ENCODE peak calls at places on chromosomes 12 and 14, in ten cellular contexts. X, M, J, H, L, R, P, Q, I and A are unnamed samples.
A peak's percentile ranks its signal among the peaks of the same experiment; 100 is the strongest.

GRCh38 chr14:88791629-88792571 is 853 bp downstream of the EML5 start:
- DNase-seq in I (peak; percentile 14), Q (no peak), H (no peak), R (peak; percentile 5), M (no peak), X (peak; percentile 19), J (no peak), L (no peak), P (no peak), A (no peak)

GRCh38 chr14:77752799-77753516 is 8.0 kb downstream of the SNW1 start:
- DNase-seq in J (no peak), H (no peak), L (peak; percentile 78), I (no peak), M (no peak), P (no peak), R (no peak), X (no peak), Q (peak; percentile 23), A (no peak)

GRCh38 chr12:114851981-114852380 is 168.0 kb upstream of the TBX3 start:
- DNase-seq in L (peak; percentile 66), I (no peak), H (no peak), Q (peak; percentile 26), P (no peak), R (no peak), J (no peak), M (no peak), X (no peak), A (no peak)

GRCh38 chr12:58288191-58288590 is 346.8 kb downstream of the ATP23 start:
- DNase-seq in X (no peak), H (no peak), L (peak; percentile 71), R (no peak), J (peak; percentile 97), Q (peak; percentile 82), I (no peak), M (no peak), P (no peak), A (no peak)

GRCh38 chr12:128606538-128606937 is 217.2 kb downstream of the SLC15A4 start:
- DNase-seq in J (no peak), L (no peak), M (no peak), P (no peak), R (no peak), H (no peak), I (no peak), X (no peak), Q (no peak), A (no peak)

GRCh38 chr12:49092086-49092815 is 2.4 kb downstream of the DHH start:
- DNase-seq in X (no peak), I (peak; percentile 30), P (peak; percentile 53), M (no peak), Q (peak; percentile 43), H (no peak), L (peak; percentile 66), J (no peak), R (peak; percentile 64), A (no peak)

GRCh38 chr12:88627501-88627900 is 47.2 kb upstream of the KITLG start:
- DNase-seq in I (no peak), J (no peak), X (no peak), H (no peak), M (no peak), L (peak; percentile 29), Q (no peak), R (no peak), P (no peak), A (no peak)

GRCh38 chr14:45891417-45892080 is 638.5 kb upstream of the MIS18BP1 start:
- DNase-seq in I (no peak), P (no peak), Q (no peak), H (no peak), M (no peak), L (no peak), R (no peak), J (no peak), X (peak; percentile 27), A (no peak)

GRCh38 chr12:47277972-47278448 is 198.3 kb upstream of the AMIGO2 start:
- DNase-seq in H (no peak), X (no peak), Q (peak; percentile 94), R (no peak), P (peak; percentile 38), M (peak; percentile 91), J (peak; percentile 82), L (peak; percentile 94), I (no peak), A (peak; percentile 81)

GRCh38 chr12:532908-533565 is 73.3 kb downstream of the B4GALNT3 start:
- DNase-seq in P (no peak), I (no peak), H (no peak), L (peak; percentile 24), Q (no peak), X (no peak), R (no peak), M (no peak), J (no peak), A (peak; percentile 81)

GRCh38 chr12:117857632-117858274 is 111.0 kb downstream of the KSR2 start:
- DNase-seq in L (peak; percentile 42), Q (peak; percentile 61), J (no peak), R (peak; percentile 71), I (peak; percentile 30), P (peak; percentile 56), M (no peak), H (no peak), X (no peak), A (no peak)

GRCh38 chr12:1217191-1217949 is 226.3 kb downstream of the ERC1 start:
- DNase-seq in I (no peak), P (no peak), J (peak; percentile 9), L (peak; percentile 34), X (peak; percentile 66), R (no peak), H (no peak), M (peak; percentile 89), Q (peak; percentile 60), A (peak; percentile 7)

GRCh38 chr12:32939801-32940200 is 43.2 kb upstream of the PKP2 start:
- DNase-seq in P (no peak), H (no peak), Q (no peak), R (no peak), I (no peak), X (no peak), M (no peak), L (no peak), J (no peak), A (no peak)

GRCh38 chr12:32535260-32535999 is 136.1 kb downstream of the FGD4 start:
- DNase-seq in L (peak; percentile 70), M (peak; percentile 94), H (peak; percentile 70), Q (peak; percentile 77), P (no peak), X (peak; percentile 60), J (peak; percentile 27), I (no peak), R (peak; percentile 9), A (no peak)

GRCh38 chr12:2309647-2310046 is 256.9 kb downstream of the CACNA1C start:
- DNase-seq in M (no peak), L (no peak), Q (no peak), X (no peak), J (no peak), I (no peak), H (no peak), P (no peak), R (no peak), A (no peak)

GRCh38 chr12:85461127-85461526 is 181.1 kb downstream of the ALX1 start:
- DNase-seq in P (no peak), M (no peak), Q (no peak), I (no peak), X (no peak), H (no peak), L (no peak), J (no peak), R (no peak), A (no peak)

GRCh38 chr14:73452341-73453191 is 5.8 kb downstream of the NUMB start:
- DNase-seq in M (no peak), L (peak; percentile 96), R (no peak), Q (peak; percentile 96), X (no peak), J (peak; percentile 77), H (no peak), I (no peak), P (no peak), A (peak; percentile 80)

GRCh38 chr12:5201554-5202243 is 158.0 kb downstream of the KCNA5 start:
- DNase-seq in R (peak; percentile 15), M (no peak), P (no peak), J (no peak), Q (no peak), I (no peak), X (no peak), H (no peak), L (no peak), A (no peak)

GRCh38 chr12:14960548-14961465 is 594 bp downstream of the ARHGDIB start:
- DNase-seq in X (no peak), H (peak; percentile 53), R (no peak), I (no peak), L (peak; percentile 86), M (no peak), J (no peak), Q (peak; percentile 48), P (peak; percentile 23), A (no peak)

GRCh38 chr12:122850695-122851350 is 15.6 kb downstream of the HIP1R start:
- DNase-seq in R (no peak), L (no peak), M (no peak), Q (no peak), H (no peak), P (no peak), J (no peak), I (no peak), X (no peak), A (no peak)

GRCh38 chr14:53599221-53599945 is 357.2 kb downstream of the BMP4 start:
- DNase-seq in P (no peak), R (no peak), M (no peak), Q (peak; percentile 2), X (no peak), I (no peak), H (no peak), J (no peak), L (no peak), A (no peak)

GRCh38 chr12:79561401-79562132 is 129.2 kb downstream of the PAWR start:
- DNase-seq in H (no peak), X (no peak), M (no peak), P (no peak), Q (no peak), I (no peak), J (no peak), R (no peak), L (no peak), A (no peak)

GRCh38 chr12:105922670-105923102 is 216.1 kb downstream of the NUAK1 start:
- DNase-seq in M (peak; percentile 22), R (no peak), P (no peak), H (no peak), X (no peak), I (no peak), Q (peak; percentile 77), J (no peak), L (peak; percentile 21), A (no peak)